ENCODE peak calls at places on chromosomes 5 and 9, in five cellular contexts. One of them, this sample, is unnamed.

GRCh38 chr5:93929146-93929545 is 187.7 kb upstream of the POU5F2 start:
- DNase-seq in MM.1S: no peak
- DNase-seq in mammary epithelial cell: no peak
- DNase-seq in neural progenitor cell: no peak
- DNase-seq in PC-3: no peak
- DNase-seq in this sample: no peak

GRCh38 chr9:120637919-120638318 is 58.0 kb upstream of the CDK5RAP2 start:
- DNase-seq in PC-3: no peak
- DNase-seq in neural progenitor cell: no peak
- DNase-seq in MM.1S: no peak
- DNase-seq in mammary epithelial cell: no peak
- DNase-seq in this sample: no peak

GRCh38 chr5:147613359-147613758 is 103.5 kb upstream of the DPYSL3 start:
- DNase-seq in MM.1S: no peak
- DNase-seq in neural progenitor cell: no peak
- DNase-seq in mammary epithelial cell: peak; percentile 14
- DNase-seq in PC-3: peak; percentile 77
- DNase-seq in this sample: no peak

GRCh38 chr5:179378441-179379271 is 33.4 kb upstream of the ADAMTS2 start:
- DNase-seq in mammary epithelial cell: no peak
- DNase-seq in MM.1S: no peak
- DNase-seq in neural progenitor cell: no peak
- DNase-seq in PC-3: no peak
- DNase-seq in this sample: no peak

GRCh38 chr5:149605354-149605997 is 24.2 kb downstream of the ARHGEF37 start:
- DNase-seq in MM.1S: no peak
- DNase-seq in PC-3: no peak
- DNase-seq in mammary epithelial cell: peak; percentile 31
- DNase-seq in neural progenitor cell: no peak
- DNase-seq in this sample: no peak

GRCh38 chr5:93092349-93093105 is 488.5 kb downstream of the NR2F1-AS1 start:
- DNase-seq in PC-3: peak; percentile 65
- DNase-seq in mammary epithelial cell: peak; percentile 42
- DNase-seq in neural progenitor cell: no peak
- DNase-seq in MM.1S: no peak
- DNase-seq in this sample: no peak

GRCh38 chr5:172274951-172275753 is 8.4 kb downstream of the UBTD2 start:
- DNase-seq in PC-3: no peak
- DNase-seq in neural progenitor cell: no peak
- DNase-seq in mammary epithelial cell: peak; percentile 78
- DNase-seq in MM.1S: no peak
- DNase-seq in this sample: peak; percentile 84

GRCh38 chr9:105447386-105447813 is 434 bp upstream of the FSD1L start:
- DNase-seq in PC-3: no peak
- DNase-seq in neural progenitor cell: no peak
- DNase-seq in mammary epithelial cell: no peak
- DNase-seq in MM.1S: no peak
- DNase-seq in this sample: no peak

GRCh38 chr9:100216178-100216787 is 117.2 kb downstream of the INVS start:
- DNase-seq in PC-3: peak; percentile 67
- DNase-seq in MM.1S: peak; percentile 67
- DNase-seq in mammary epithelial cell: peak; percentile 43
- DNase-seq in neural progenitor cell: peak; percentile 71
- DNase-seq in this sample: peak; percentile 81

GRCh38 chr5:137453476-137454080 is 45.5 kb downstream of the SPOCK1 start:
- DNase-seq in mammary epithelial cell: peak; percentile 54
- DNase-seq in MM.1S: peak; percentile 78
- DNase-seq in PC-3: peak; percentile 59
- DNase-seq in neural progenitor cell: peak; percentile 88
- DNase-seq in this sample: peak; percentile 7

GRCh38 chr5:81283976-81284375 is 17.4 kb upstream of the ZCCHC9 start:
- DNase-seq in MM.1S: no peak
- DNase-seq in neural progenitor cell: no peak
- DNase-seq in mammary epithelial cell: no peak
- DNase-seq in PC-3: no peak
- DNase-seq in this sample: no peak
- TF ChIP-seq CTCF in MM.1S: no peak
- TF ChIP-seq CTCF in neural progenitor cell: no peak
- TF ChIP-seq CTCF in mammary epithelial cell: no peak
- TF ChIP-seq CTCF in PC-3: no peak
- TF ChIP-seq CTCF in this sample: no peak

DNA sequence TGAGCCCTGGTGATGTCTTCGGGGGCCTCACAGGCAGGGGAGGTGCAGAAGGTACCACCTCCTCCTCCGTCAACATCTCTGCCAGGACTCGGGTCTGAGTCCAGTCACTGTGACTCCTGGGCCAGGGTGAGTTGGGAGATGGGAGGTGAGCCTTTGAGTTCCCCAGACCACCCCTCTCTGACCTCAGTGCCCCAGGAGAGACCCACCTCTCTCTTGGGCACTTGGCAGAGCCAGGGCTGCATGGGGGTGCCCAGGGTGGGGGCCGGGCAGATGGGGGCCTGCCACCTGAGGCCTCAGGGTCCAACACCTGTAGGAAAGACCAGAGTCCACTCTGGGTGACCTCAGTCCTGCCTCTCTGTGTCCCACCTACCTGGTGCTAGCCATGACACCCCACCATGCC is 6.8 kb downstream of the KIF12 start:
- DNase-seq in mammary epithelial cell: no peak
- DNase-seq in neural progenitor cell: no peak
- DNase-seq in PC-3: no peak
- DNase-seq in MM.1S: no peak
- DNase-seq in this sample: no peak
- TF ChIP-seq CTCF in mammary epithelial cell: no peak
- TF ChIP-seq CTCF in neural progenitor cell: no peak
- TF ChIP-seq CTCF in PC-3: no peak
- TF ChIP-seq CTCF in MM.1S: no peak
- TF ChIP-seq CTCF in this sample: no peak

DNA sequence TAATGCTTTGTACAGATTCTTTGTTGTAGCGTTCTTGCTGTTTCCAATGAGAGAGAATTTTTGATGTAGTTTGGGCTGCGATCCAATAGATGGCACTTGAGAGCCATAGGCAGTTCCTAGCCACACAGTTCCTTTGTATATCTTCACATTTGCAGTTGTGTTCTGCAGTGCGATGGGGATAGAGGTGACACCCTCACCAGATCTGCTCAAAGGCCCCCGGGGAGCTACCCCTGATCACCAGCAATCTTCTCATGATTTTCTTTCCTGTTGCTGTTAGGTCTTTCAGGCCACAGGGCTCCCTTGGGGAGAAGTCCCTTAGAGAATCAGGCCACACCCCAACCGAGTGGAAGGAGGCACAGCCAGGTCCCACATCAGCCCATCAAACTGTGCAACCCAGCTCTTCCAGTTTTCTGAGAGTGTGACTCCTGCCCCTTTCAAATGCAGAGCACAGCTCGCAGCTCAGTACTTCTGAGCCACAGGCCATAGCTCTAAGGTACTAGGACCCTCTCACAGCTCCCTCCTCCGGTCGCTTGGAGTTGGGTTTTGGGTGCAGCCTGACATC is 353.7 kb downstream of the SLCO4C1 start:
- DNase-seq in neural progenitor cell: peak; percentile 66
- DNase-seq in PC-3: peak; percentile 68
- DNase-seq in MM.1S: peak; percentile 40
- DNase-seq in mammary epithelial cell: peak; percentile 16
- DNase-seq in this sample: peak; percentile 13
- TF ChIP-seq CTCF in neural progenitor cell: peak; percentile 78
- TF ChIP-seq CTCF in PC-3: peak; percentile 87
- TF ChIP-seq CTCF in MM.1S: peak; percentile 74
- TF ChIP-seq CTCF in mammary epithelial cell: peak; percentile 53
- TF ChIP-seq CTCF in this sample: peak; percentile 28

DNA sequence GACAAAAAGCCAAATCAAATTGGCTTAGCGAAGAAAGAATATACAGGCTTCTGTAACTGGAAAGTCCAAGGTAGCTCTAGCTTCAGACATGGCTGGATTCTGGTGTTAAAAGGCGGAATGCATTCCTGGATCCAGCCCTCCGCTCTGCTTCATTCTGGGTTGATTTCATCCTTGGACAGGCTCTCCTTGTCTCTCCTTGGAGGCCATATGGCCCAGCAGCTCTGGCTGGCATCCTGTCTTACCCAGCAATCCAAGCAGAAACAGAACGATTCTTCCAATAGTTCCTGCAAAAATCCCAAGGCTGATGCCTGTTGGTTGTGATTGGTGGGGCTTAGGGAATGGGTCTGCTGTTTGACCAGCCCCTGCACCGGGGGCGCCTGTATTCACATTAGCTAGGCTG is 37.0 kb upstream of the SAP30L start:
- DNase-seq in mammary epithelial cell: no peak
- DNase-seq in neural progenitor cell: no peak
- DNase-seq in PC-3: no peak
- DNase-seq in MM.1S: no peak
- DNase-seq in this sample: no peak
- TF ChIP-seq CTCF in mammary epithelial cell: no peak
- TF ChIP-seq CTCF in neural progenitor cell: no peak
- TF ChIP-seq CTCF in PC-3: no peak
- TF ChIP-seq CTCF in MM.1S: no peak
- TF ChIP-seq CTCF in this sample: no peak